ENCODE peak calls at places on chromosomes 13 and 19, in five cellular contexts. Q is stimulated activated CD8-positive, alpha-beta memory T cell treated with anti-CD3 and anti-CD28 coated beads, Interleukin-15, amount 100 ng/mL, for 24 hours; F is neuronal stem cell; X is IMR-90; I is foreskin fibroblast. U is an unnamed sample.

GRCh38 chr19:30036154-30037129 is 94.4 kb downstream of the URI1 start:
- DNase-seq in Q (no peak), F (no peak), X (peak), I (peak), U (peak)

GRCh38 chr19:49896863-49897621 is at the start of gene IL4I1:
- DNase-seq in Q (no peak), F (no peak), X (peak), I (no peak), U (peak)

GRCh38 chr19:14004619-14005380 is 1.3 kb downstream of the RFX1 start:
- DNase-seq in Q (no peak), F (no peak), X (no peak), I (no peak), U (peak)

GRCh38 chr19:27777726-27778125 is 1435.2 kb downstream of the UQCRFS1 start:
- DNase-seq in Q (no peak), F (no peak), X (no peak), I (no peak), U (no peak)

GRCh38 chr19:19101540-19101939 is 36.7 kb downstream of the TMEM161A start:
- DNase-seq in Q (no peak), F (no peak), X (no peak), I (no peak), U (no peak)

GRCh38 chr13:36758345-36758744 is 60.7 kb upstream of the RFXAP start:
- DNase-seq in Q (no peak), F (no peak), X (no peak), I (no peak), U (no peak)

GRCh38 chr13:91572944-91573535 is 174.6 kb downstream of the GPC5 start:
- DNase-seq in Q (no peak), F (no peak), X (peak), I (no peak), U (no peak)

GRCh38 chr13:43786766-43787517 is at the start of gene ENOX1:
- DNase-seq in Q (no peak), F (peak), X (peak), I (peak), U (peak)

GRCh38 chr13:73765651-73766384 is 368.4 kb downstream of the KLF12 start:
- DNase-seq in Q (no peak), F (peak), X (peak), I (no peak), U (peak)

GRCh38 chr19:57363734-57364181 is 407 bp downstream of the TRAPPC2B start:
- DNase-seq in Q (no peak), F (no peak), X (peak), I (no peak), U (peak)

GRCh38 chr19:44640518-44640917 is 3.2 kb upstream of the PVR start:
- DNase-seq in Q (no peak), F (no peak), X (peak), I (peak), U (peak)

GRCh38 chr19:43700368-43701015 is 15.4 kb upstream of the IRGC start:
- DNase-seq in Q (no peak), F (no peak), X (peak), I (peak), U (no peak)